ENCODE peak calls at places on chromosome 11, in four cellular contexts. M is HCT116, T is HepG2, I is K562. A is an unnamed sample.

GRCh38 chr11:38411149-38411548 is 1813.1 kb upstream of the RAG2 start:
- DNase-seq in I (peak; percentile 18), T (no peak), M (no peak), A (no peak)

GRCh38 chr11:20355221-20356219 is 8.0 kb upstream of the HTATIP2 start:
- DNase-seq in T (peak; percentile 78), I (peak; percentile 72), M (peak; percentile 54), A (peak; percentile 56)

GRCh38 chr11:43507171-43507570 is 148.5 kb downstream of the TTC17 start:
- DNase-seq in I (no peak), M (no peak), T (no peak), A (no peak)

GRCh38 chr11:116840224-116840745 is 2.9 kb upstream of the APOA1 start:
- DNase-seq in I (no peak), M (no peak), T (peak; percentile 47), A (no peak)

GRCh38 chr11:46235777-46236688 is 41.4 kb upstream of the CREB3L1 start:
- DNase-seq in M (no peak), T (no peak), I (no peak), A (no peak)

GRCh38 chr11:102341844-102342318 is 5.1 kb upstream of the BIRC2 start:
- DNase-seq in M (peak; percentile 89), I (peak; percentile 96), T (peak; percentile 78), A (peak; percentile 60)

GRCh38 chr11:47132490-47132889 is 44.2 kb downstream of the ARFGAP2 start:
- DNase-seq in I (no peak), M (no peak), T (no peak), A (no peak)

GRCh38 chr11:125299061-125299616 is 134.6 kb downstream of the PKNOX2 start:
- DNase-seq in T (no peak), M (no peak), I (no peak), A (no peak)

GRCh38 chr11:18775492-18776292 is 15.9 kb downstream of the PTPN5 start:
- DNase-seq in M (peak; percentile 64), I (peak; percentile 78), T (peak; percentile 46), A (peak; percentile 76)

GRCh38 chr11:71490044-71490730 is 36.9 kb upstream of the KRTAP5-7 start:
- DNase-seq in M (no peak), T (no peak), I (no peak), A (no peak)

GRCh38 chr11:110128161-110128560 is 35.0 kb downstream of the ZC3H12C start:
- DNase-seq in T (no peak), M (no peak), I (no peak), A (peak; percentile 36)

GRCh38 chr11:114448749-114449484 is 9.7 kb downstream of the REXO2 start:
- DNase-seq in T (no peak), M (no peak), I (no peak), A (no peak)

GRCh38 chr11:83037877-83038276 is 33.8 kb downstream of the RAB30 start:
- DNase-seq in T (no peak), I (no peak), M (no peak), A (no peak)

GRCh38 chr11:132856032-132856431 is 676.3 kb downstream of the OPCML start:
- DNase-seq in M (no peak), I (no peak), T (no peak), A (no peak)

GRCh38 chr11:118224512-118225180 is at the start of gene JAML:
- DNase-seq in M (no peak), T (no peak), I (no peak), A (no peak)

GRCh38 chr11:8776209-8776608 is 93.6 kb downstream of the RPL27A start:
- DNase-seq in T (peak; percentile 74), I (no peak), M (no peak), A (no peak)

GRCh38 chr11:8779107-8779506 is 96.5 kb downstream of the RPL27A start:
- DNase-seq in I (no peak), M (no peak), T (no peak), A (no peak)

GRCh38 chr11:8775341-8776133 is 92.9 kb downstream of the RPL27A start:
- DNase-seq in I (no peak), T (no peak), M (no peak), A (no peak)

GRCh38 chr11:8777907-8778767 is 95.5 kb downstream of the RPL27A start:
- DNase-seq in T (no peak), M (no peak), I (no peak), A (no peak)

GRCh38 chr11:8779732-8780131 is 97.1 kb downstream of the RPL27A start:
- DNase-seq in M (no peak), I (no peak), T (no peak), A (no peak)
- H3K27ac ChIP-seq in M (no peak overlapping the region), I (no peak overlapping the region), T (no peak overlapping the region), A (no peak overlapping the region)

GRCh38 chr11:107705027-107705426 is 6.8 kb downstream of the SLN start:
- DNase-seq in M (no peak), I (no peak), T (no peak), A (no peak)
- TF ChIP-seq ELF1 in M (no peak), I (no peak), T (no peak), A (no peak)

DNA sequence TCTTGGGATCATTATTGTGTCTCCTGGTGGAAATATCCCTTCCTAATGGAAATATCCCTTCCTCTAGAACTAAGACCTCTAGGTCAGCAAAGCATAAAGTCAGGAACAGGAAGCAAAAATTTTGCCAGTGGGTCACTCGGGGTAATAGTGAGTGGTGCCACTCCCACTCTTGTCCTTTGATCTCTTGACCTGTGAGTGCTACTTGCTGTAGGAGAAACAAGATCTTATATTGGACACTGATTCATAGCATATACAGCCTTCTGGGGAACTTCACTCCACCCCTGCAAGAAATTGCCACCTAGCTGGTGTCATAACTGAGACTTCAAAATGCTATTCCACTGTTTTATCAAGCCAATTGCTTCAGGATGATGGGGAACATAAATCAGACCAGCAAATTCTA is 44.7 kb upstream of the TMEM45B start:
- DNase-seq in T (no peak), I (no peak), M (no peak), A (no peak)
- H3K27ac ChIP-seq in T (no peak overlapping the region), I (no peak overlapping the region), M (no peak overlapping the region), A (no peak overlapping the region)

DNA sequence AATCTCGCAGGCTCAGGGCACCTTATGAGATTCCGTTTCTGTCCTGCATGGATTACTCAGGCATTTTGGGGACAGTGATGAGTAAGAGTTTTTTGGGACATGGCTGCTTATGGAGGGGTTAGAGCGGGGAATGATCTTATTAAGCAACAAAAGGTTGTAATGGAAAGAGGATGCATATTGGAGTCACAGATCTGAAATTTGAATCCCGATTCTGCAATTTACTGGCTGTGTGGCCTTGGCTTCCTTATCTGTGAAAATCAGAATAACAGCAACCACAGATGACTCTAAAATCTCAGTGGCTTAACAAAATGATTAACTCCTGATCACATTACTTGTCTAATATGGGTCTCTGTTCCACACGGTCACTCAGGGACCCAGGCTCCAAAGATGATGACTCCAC is 5.8 kb downstream of the TSPAN18 start:
- DNase-seq in I (no peak), T (no peak), M (no peak), A (no peak)
- TF ChIP-seq ELF1 in I (no peak), T (no peak), M (no peak), A (no peak)

GRCh38 chr11:33694346-33695050 is 6.1 kb downstream of the C11orf91 start:
- DNase-seq in T (no peak), I (no peak), M (no peak), A (peak; percentile 41)

GRCh38 chr11:33690290-33691050 is 10.2 kb downstream of the C11orf91 start:
- DNase-seq in T (peak; percentile 46), M (peak; percentile 81), I (peak; percentile 41), A (no peak)

GRCh38 chr11:33691051-33691864 is 9.4 kb downstream of the C11orf91 start:
- DNase-seq in I (no peak), T (peak; percentile 78), M (peak; percentile 59), A (no peak)

GRCh38 chr11:33689506-33689905 is 11.1 kb downstream of the C11orf91 start:
- DNase-seq in I (no peak), M (no peak), T (no peak), A (no peak)

DNA sequence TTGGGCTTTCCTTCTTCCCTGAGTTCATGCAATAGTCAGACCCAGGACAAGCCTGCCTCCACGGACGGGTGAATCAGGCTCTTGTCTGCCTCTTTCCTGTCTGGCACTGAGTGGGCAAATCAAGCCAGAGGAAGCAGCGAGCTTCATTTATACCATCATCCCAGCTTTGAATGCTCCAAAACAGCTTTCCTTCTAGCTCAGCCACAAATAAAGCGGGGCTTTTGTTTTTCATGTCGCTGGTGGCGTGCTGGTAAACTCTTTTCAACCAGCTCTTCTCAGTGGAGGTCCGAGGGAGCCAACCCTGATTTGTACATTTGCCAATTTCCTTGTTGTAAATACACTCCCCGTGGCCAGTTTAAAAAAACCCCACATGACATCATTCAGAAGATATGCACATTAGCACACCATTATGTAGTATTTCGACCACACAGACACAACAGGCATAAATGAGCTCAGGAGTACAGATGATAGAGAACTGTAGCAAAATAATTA is 8.6 kb downstream of the C11orf91 start:
- DNase-seq in I (no peak), M (peak; percentile 81), T (peak; percentile 76), A (no peak)
- H3K27ac ChIP-seq in I (no peak overlapping the region), M (peak overlapping the region; percentile 72), T (peak overlapping the region; percentile 58), A (peak overlapping the region; percentile 100)

DNA sequence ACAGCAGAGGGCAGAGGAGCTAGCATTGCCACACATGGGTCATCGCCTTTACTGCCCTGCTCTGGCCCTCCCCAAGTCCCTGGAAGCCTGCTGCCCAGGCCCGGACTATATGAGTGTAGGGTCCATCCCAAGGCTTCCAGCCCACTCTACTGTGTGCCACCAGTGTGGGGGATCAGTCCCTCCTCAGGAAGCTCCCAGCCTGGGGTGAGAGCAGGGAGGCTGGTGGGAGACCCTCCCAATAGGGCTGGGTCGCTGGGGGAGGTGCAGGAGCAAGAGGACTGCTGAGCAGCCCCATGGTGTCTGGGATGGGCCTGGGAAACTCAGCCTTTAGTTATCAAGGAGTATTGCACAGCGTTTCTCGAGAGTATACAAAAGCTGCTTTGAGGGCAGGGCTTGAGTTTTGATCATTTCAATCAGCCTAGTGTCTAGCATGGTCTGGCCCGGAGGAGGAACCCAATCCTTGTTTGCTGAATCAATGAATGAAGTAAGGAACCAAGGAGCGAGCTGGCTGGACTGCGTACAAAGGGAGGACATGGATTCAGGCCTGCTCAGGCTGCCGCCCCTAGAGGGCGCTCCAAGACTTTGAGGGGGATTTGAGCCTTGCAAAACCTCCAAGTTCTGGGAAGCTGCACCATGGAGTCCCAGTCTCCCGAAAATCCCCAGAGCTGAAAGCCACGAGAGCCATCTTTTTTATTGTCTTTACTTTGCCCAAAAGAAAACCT is 89.0 kb upstream of the PARVA start:
- DNase-seq in T (peak; percentile 58), M (peak; percentile 71), I (peak; percentile 85), A (peak; percentile 90)
- TF ChIP-seq ELF1 in T (no peak), M (no peak), I (no peak), A (no peak)

GRCh38 chr11:68437927-68438657 is 22.5 kb upstream of the PPP6R3 start:
- DNase-seq in M (no peak), T (no peak), I (no peak), A (no peak)
- H3K27ac ChIP-seq in M (no peak overlapping the region), T (no peak overlapping the region), I (peak overlapping the region; percentile 79), A (no peak overlapping the region)

A was measured in SK-N-SH.